ENCODE peak calls at places on chromosomes 4 and X, in four cellular contexts. Q is cardiac muscle cell, N is lower lobe of right lung, Z is IMR-90. E is an unnamed sample.
A peak's percentile ranks its signal among the peaks of the same experiment; 100 is the strongest.

GRCh38 chr4:133910165-133910564 is 291.4 kb downstream of the PABPC4L start:
- DNase-seq in Q (no peak), N (no peak), Z (no peak), E (no peak)

GRCh38 chr4:118076958-118077766 is 42.9 kb downstream of the NDST3 start:
- DNase-seq in Q (peak; percentile 57), N (no peak), Z (peak; percentile 34), E (no peak)

GRCh38 chrX:140157611-140158010 is 192.3 kb upstream of the CXorf66 start:
- DNase-seq in Q (peak; percentile 73), N (no peak), Z (peak; percentile 8), E (no peak)

GRCh38 chr4:129623233-129623632 is 527.3 kb downstream of the C4orf33 start:
- DNase-seq in Q (no peak), N (no peak), Z (no peak), E (no peak)

GRCh38 chr4:87038837-87039715 is 104.3 kb downstream of the AFF1 start:
- DNase-seq in Q (peak; percentile 78), N (peak; percentile 52), Z (peak; percentile 91), E (peak; percentile 80)

GRCh38 chrX:73577368-73577767 is 14.4 kb downstream of the CHIC1 start:
- DNase-seq in Q (peak; percentile 69), N (no peak), Z (peak; percentile 75), E (no peak)

GRCh38 chrX:132490086-132490419 is 1.2 kb upstream of the MBNL3 start:
- DNase-seq in Q (no peak), N (no peak), Z (no peak), E (no peak)

GRCh38 chrX:119654112-119654531 is 38.8 kb downstream of the SEPTIN6 start:
- DNase-seq in Q (peak; percentile 83), N (no peak), Z (peak; percentile 54), E (peak; percentile 65)

GRCh38 chr4:7890635-7891393 is 48.8 kb downstream of the AFAP1 start:
- DNase-seq in Q (peak; percentile 71), N (no peak), Z (peak; percentile 92), E (no peak)

GRCh38 chr4:125390126-125390525 is 75.4 kb downstream of the FAT4 start:
- DNase-seq in Q (peak; percentile 66), N (no peak), Z (peak; percentile 85), E (no peak)

GRCh38 chrX:134426285-134426684 is 33.7 kb upstream of the HPRT1 start:
- DNase-seq in Q (no peak), N (no peak), Z (no peak), E (no peak)

GRCh38 chrX:68758671-68759070 is 70.2 kb upstream of the EFNB1 start:
- DNase-seq in Q (no peak), N (no peak), Z (no peak), E (no peak)

GRCh38 chrX:93637591-93637990 is 35.8 kb downstream of the NAP1L3 start:
- DNase-seq in Q (no peak), N (no peak), Z (no peak), E (no peak)

GRCh38 chr4:184732126-184732525 is 1.8 kb downstream of the CENPU start:
- DNase-seq in Q (no peak), N (no peak), Z (peak; percentile 35), E (no peak)

GRCh38 chr4:43564107-43564506 is 671.6 kb downstream of the GRXCR1 start:
- DNase-seq in Q (no peak), N (no peak), Z (no peak), E (no peak)

GRCh38 chr4:74659576-74660411 is 134.5 kb downstream of the BTC start:
- DNase-seq in Q (peak; percentile 99), N (no peak), Z (peak; percentile 99), E (no peak)

GRCh38 chrX:18893536-18893935 is 90.4 kb downstream of the PHKA2 start:
- DNase-seq in Q (no peak), N (no peak), Z (no peak), E (no peak)

GRCh38 chrX:139831689-139832456 is 101.0 kb downstream of the ATP11C start:
- DNase-seq in Q (peak; percentile 86), N (no peak), Z (peak; percentile 70), E (no peak)

GRCh38 chr4:121030151-121030550 is 42.2 kb downstream of the NDNF start:
- DNase-seq in Q (no peak), N (no peak), Z (no peak), E (no peak)

GRCh38 chr4:31051151-31051550 is 331.0 kb downstream of the PCDH7 start:
- DNase-seq in Q (no peak), N (no peak), Z (peak; percentile 68), E (no peak)

GRCh38 chrX:68832101-68832416 is 3.2 kb downstream of the EFNB1 start:
- DNase-seq in Q (peak; percentile 79), N (peak; percentile 58), Z (peak; percentile 83), E (peak; percentile 67)

GRCh38 chrX:110310896-110311295 is 7.0 kb downstream of the AMMECR1 start:
- DNase-seq in Q (peak; percentile 14), N (no peak), Z (no peak), E (no peak)

GRCh38 chr4:83456184-83456501 is 285 bp downstream of the MRPS18C start:
- DNase-seq in Q (no peak), N (no peak), Z (no peak), E (no peak)

GRCh38 chr4:76758996-76759395 is 138.9 kb downstream of the SOWAHB start:
- DNase-seq in Q (no peak), N (no peak), Z (no peak), E (no peak)
- H3K36me3 ChIP-seq in Q (peaks cover 4% of the 10 kb centered on the region), N (peaks cover 26% of the 10 kb centered on the region), Z (peaks cover 36% of the 10 kb centered on the region), E (no peaks in the 10 kb centered on the region)

DNA sequence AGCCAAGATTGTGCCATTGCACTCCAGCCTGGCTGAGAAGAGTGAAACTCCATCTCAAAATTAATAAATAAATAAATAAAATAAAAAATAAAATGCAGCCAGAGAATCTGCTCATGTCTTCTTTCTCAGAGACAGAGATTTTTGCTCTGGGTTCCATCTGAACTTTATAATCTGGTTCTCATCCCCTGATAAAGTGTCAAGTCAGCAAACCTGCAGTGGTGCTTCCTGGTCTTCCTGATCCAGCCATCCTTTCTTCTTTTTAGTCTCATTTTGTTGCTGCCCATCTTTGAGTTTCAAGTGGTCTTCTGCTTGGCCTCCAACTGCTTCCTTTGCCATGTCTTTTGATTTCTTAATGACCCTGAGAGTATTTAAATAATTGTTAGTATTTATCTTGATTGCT is 24.1 kb downstream of the MAP7D3 start:
- DNase-seq in Q (no peak), N (no peak), Z (no peak), E (no peak)
- H3K36me3 ChIP-seq in Q (no peaks in the 10 kb centered on the region), N (peaks cover 50% of the 10 kb centered on the region), Z (peaks cover 12% of the 10 kb centered on the region), E (peaks cover 72% of the 10 kb centered on the region)

GRCh38 chrX:53637479-53637878 is 49.0 kb downstream of the HUWE1 start:
- DNase-seq in Q (no peak), N (no peak), Z (no peak), E (no peak)
- H3K36me3 ChIP-seq in Q (peaks cover 19% of the 10 kb centered on the region), N (peaks cover 48% of the 10 kb centered on the region), Z (peaks cover 9% of the 10 kb centered on the region), E (peaks cover 53% of the 10 kb centered on the region)

GRCh38 chrX:13569479-13570244 is at the start of gene EGFL6:
- DNase-seq in Q (no peak), N (no peak), Z (no peak), E (no peak)
- H3K36me3 ChIP-seq in Q (no peaks in the 10 kb centered on the region), N (no peaks in the 10 kb centered on the region), Z (no peaks in the 10 kb centered on the region), E (no peaks in the 10 kb centered on the region)

GRCh38 chr4:39201963-39202362 is 19.6 kb downstream of the WDR19 start:
- DNase-seq in Q (no peak), N (no peak), Z (no peak), E (no peak)
- H3K36me3 ChIP-seq in Q (peaks cover 30% of the 10 kb centered on the region), N (peaks cover 26% of the 10 kb centered on the region), Z (peaks cover 12% of the 10 kb centered on the region), E (peaks cover 5% of the 10 kb centered on the region)

GRCh38 chr4:98891533-98892337 is 37.2 kb downstream of the EIF4E start:
- DNase-seq in Q (peak; percentile 21), N (no peak), Z (no peak), E (no peak)

GRCh38 chr4:98887137-98887536 is 41.8 kb downstream of the EIF4E start:
- DNase-seq in Q (no peak), N (no peak), Z (no peak), E (no peak)

DNA sequence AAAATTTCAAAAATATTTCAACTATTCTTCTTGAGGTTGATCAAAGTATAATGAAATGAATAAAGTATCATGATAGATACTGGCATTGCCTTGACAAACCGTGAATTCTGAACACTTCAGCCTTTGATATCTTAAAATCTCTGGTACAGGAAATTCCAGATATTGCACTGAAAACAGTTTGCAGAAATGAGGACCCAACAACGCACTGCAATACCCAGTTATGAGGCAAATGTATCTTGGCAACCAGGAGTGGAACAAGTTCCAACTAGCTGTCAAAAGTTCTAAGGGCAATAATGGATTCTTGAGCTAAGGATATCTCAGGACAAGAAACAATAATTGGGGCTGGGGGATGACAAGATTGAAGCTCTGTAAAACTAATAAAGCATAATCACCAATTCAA is 38.2 kb downstream of the EIF4E start:
- DNase-seq in Q (peak; percentile 75), N (no peak), Z (no peak), E (no peak)
- H3K36me3 ChIP-seq in Q (peaks cover 34% of the 10 kb centered on the region), N (peaks cover 55% of the 10 kb centered on the region), Z (peaks cover 18% of the 10 kb centered on the region), E (peaks cover 58% of the 10 kb centered on the region)

GRCh38 chr4:37130465-37130864 is 114.1 kb upstream of the NWD2 start:
- DNase-seq in Q (no peak), N (no peak), Z (no peak), E (no peak)
- H3K36me3 ChIP-seq in Q (no peaks in the 10 kb centered on the region), N (no peaks in the 10 kb centered on the region), Z (no peaks in the 10 kb centered on the region), E (no peaks in the 10 kb centered on the region)

GRCh38 chrX:10168226-10168625 is 11.5 kb downstream of the CLCN4 start:
- DNase-seq in Q (peak; percentile 51), N (peak; percentile 56), Z (no peak), E (no peak)
- H3K36me3 ChIP-seq in Q (no peaks in the 10 kb centered on the region), N (no peaks in the 10 kb centered on the region), Z (no peaks in the 10 kb centered on the region), E (no peaks in the 10 kb centered on the region)

GRCh38 chr4:183288955-183289354 is 31.1 kb downstream of the CLDN22 start:
- DNase-seq in Q (no peak), N (no peak), Z (no peak), E (no peak)

GRCh38 chr4:183287309-183287659 is 32.8 kb downstream of the CLDN22 start:
- DNase-seq in Q (no peak), N (no peak), Z (no peak), E (no peak)

GRCh38 chr4:183289688-183290087 is 30.4 kb downstream of the CLDN22 start:
- DNase-seq in Q (no peak), N (no peak), Z (no peak), E (no peak)

GRCh38 chr4:183287677-183288076 is 32.4 kb downstream of the CLDN22 start:
- DNase-seq in Q (no peak), N (no peak), Z (no peak), E (no peak)

GRCh38 chr4:183291070-183291469 is 29.0 kb downstream of the CLDN22 start:
- DNase-seq in Q (no peak), N (no peak), Z (no peak), E (no peak)
- H3K36me3 ChIP-seq in Q (peaks cover 7% of the 10 kb centered on the region), N (peaks cover 48% of the 10 kb centered on the region), Z (peaks cover 46% of the 10 kb centered on the region), E (peaks cover 4% of the 10 kb centered on the region)

GRCh38 chrX:48978226-48978625 is 6.6 kb upstream of the KCND1 start:
- DNase-seq in Q (no peak), N (no peak), Z (no peak), E (no peak)
- H3K36me3 ChIP-seq in Q (peaks cover 10% of the 10 kb centered on the region), N (peaks cover 78% of the 10 kb centered on the region), Z (peaks cover 27% of the 10 kb centered on the region), E (peaks cover 2% of the 10 kb centered on the region)